ENCODE peak calls at places on chromosomes 3 and 15, in four cellular contexts. Y, Q, J and V are unnamed samples.

GRCh38 chr15:67212655-67213054 is 41.8 kb downstream of the AAGAB start:
- DNase-seq in Y (no peak), Q (no peak), J (no peak), V (no peak)

GRCh38 chr3:141458937-141459510 is 27.8 kb upstream of the RASA2 start:
- DNase-seq in Q (no peak), J (no peak), Y (no peak), V (no peak)

GRCh38 chr3:134374791-134375541 is 719 bp upstream of the AMOTL2 start:
- DNase-seq in J (peak), Q (peak), Y (no peak), V (peak)

GRCh38 chr3:56133423-56133822 is 334.8 kb downstream of the ERC2 start:
- DNase-seq in Y (no peak), J (no peak), Q (no peak), V (no peak)

GRCh38 chr3:12869025-12869695 is 27.8 kb upstream of the RPL32 start:
- DNase-seq in Y (no peak), Q (peak), J (peak), V (no peak)

GRCh38 chr3:51500632-51501131 is 867 bp upstream of the DCAF1 start:
- DNase-seq in Y (no peak), Q (peak), J (no peak), V (no peak)

GRCh38 chr15:85892232-85892631 is 97.5 kb upstream of the KLHL25 start:
- DNase-seq in Y (no peak), J (no peak), Q (no peak), V (no peak)

GRCh38 chr3:189331002-189331418 is 159.2 kb downstream of the TPRG1 start:
- DNase-seq in Q (no peak), J (no peak), Y (no peak), V (no peak)

GRCh38 chr3:165645191-165645590 is 192.0 kb downstream of the BCHE start:
- DNase-seq in Q (no peak), J (no peak), Y (no peak), V (no peak)

DNA sequence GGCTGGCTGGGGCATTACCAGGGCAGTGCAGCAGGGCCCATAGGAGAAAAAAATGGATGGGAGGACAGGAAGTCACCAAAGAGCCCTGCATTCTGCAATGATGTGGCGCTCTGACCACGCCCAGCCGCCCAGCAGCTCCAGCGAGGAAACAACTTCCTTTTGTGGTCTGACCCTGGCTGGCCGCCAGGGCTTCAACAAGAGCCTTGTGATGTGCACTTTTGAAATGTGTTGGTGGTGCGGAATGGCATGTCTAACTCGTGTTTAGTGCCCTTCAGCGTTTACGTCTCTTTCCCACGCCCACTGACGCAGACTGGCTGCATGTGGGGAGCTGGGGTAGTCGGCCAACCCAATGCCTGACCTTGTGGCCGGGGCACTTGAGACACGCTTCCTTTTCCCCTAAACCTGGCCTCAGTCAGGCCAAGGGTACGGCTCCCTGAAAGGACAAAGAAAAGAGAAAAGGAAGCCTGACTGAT is 81.9 kb upstream of the CTNNB1 start:
- DNase-seq in J (peak), Q (peak), Y (peak), V (no peak)
- H3K4me3 ChIP-seq in J (no peak), Q (no peak), Y (no peak), V (no peak)

DNA sequence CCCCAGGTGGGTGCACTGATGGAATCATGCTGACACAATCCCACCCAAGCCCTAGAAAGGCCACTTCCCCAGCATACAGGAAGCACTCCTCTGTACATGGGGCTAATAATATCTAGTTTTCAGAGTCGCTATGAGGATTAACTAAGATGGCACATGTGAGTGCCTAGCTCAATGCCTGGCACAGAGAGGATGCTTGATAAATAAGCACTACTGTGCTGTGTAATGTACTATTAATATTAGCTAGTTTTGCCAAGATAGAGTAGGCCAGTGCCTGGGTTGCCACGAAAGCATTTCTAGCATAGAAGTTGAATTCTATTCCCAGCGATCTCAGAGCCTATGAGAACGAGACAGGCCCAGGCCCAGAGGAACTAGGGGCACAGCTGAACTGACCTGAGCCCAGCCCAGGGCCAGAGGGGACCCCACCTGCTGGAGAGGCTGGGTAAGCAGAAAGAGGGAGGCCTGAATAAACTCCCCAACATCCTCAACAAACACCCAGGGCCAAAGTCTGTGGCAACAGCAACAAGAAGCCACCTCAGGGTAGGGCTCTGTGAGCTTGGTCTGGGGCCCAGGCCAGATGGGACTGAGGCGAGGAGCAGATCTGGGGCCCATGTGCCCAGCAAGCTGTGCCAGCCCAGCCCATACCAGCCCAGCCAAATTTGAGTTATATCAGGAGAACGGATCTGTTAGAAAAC is 7.6 kb upstream of the SEMA7A start:
- DNase-seq in J (peak), Y (no peak), Q (no peak), V (no peak)
- TF ChIP-seq CTCF in J (peak), Y (no peak), Q (no peak), V (no peak)

DNA sequence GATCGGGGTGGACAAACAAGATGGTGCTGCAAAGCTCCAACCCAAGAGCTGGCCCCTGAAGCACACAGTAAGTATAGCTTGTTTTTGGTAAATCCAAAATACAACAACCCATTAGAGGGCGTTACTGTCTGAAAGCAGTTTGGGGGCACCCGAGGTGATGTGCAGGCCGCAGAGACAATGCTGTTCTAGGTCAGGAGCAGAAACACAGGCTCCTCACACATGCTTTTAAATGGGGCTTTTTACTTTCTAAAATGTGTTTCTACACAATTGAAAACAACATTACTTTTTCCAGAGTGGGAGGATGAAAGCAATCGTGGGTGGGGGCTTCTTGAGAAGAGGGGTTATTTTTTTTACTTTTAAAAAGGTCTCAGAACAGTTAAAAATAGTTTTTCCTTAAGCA is 1029.3 kb upstream of the CFAP20DC start:
- DNase-seq in Y (no peak), J (peak), Q (no peak), V (no peak)
- H3K4me3 ChIP-seq in Y (no peak), J (no peak), Q (no peak), V (no peak)

GRCh38 chr3:100260081-100260684 is 609 bp upstream of the TBC1D23 start:
- DNase-seq in Q (peak), Y (peak), J (peak), V (no peak)
- TF ChIP-seq CTCF in Q (no peak), Y (no peak), J (no peak), V (no peak)

GRCh38 chr3:9322780-9323179 is 40.1 kb upstream of the THUMPD3 start:
- DNase-seq in Y (no peak), J (no peak), Q (no peak), V (no peak)

GRCh38 chr3:9314796-9315195 is 48.1 kb upstream of the THUMPD3 start:
- DNase-seq in Y (no peak), J (no peak), Q (no peak), V (peak)

GRCh38 chr3:9311265-9311664 is 51.6 kb upstream of the THUMPD3 start:
- DNase-seq in Q (no peak), J (no peak), Y (no peak), V (peak)

GRCh38 chr3:9316881-9317341 is 45.9 kb upstream of the THUMPD3 start:
- DNase-seq in Q (peak), Y (no peak), J (peak), V (no peak)
- H3K4me3 ChIP-seq in Q (peak), Y (no peak), J (peak), V (no peak)

GRCh38 chr15:63165166-63165859 is 8.0 kb upstream of the RPS27L start:
- DNase-seq in J (no peak), Q (no peak), Y (no peak), V (no peak)

GRCh38 chr15:63169796-63170195 is 12.5 kb upstream of the RPS27L start:
- DNase-seq in Q (no peak), J (no peak), Y (no peak), V (no peak)

GRCh38 chr15:63160638-63161037 is 3.4 kb upstream of the RPS27L start:
- DNase-seq in Q (no peak), Y (no peak), J (no peak), V (no peak)

GRCh38 chr15:63166219-63166618 is 8.9 kb upstream of the RPS27L start:
- DNase-seq in Y (peak), J (peak), Q (no peak), V (no peak)
- TF ChIP-seq CTCF in Y (no peak), J (peak), Q (no peak), V (peak)

GRCh38 chr3:159823763-159824162 is 164.9 kb upstream of the IL12A start:
- DNase-seq in J (no peak), Y (no peak), Q (no peak), V (no peak)
- H3K4me3 ChIP-seq in J (no peak), Y (no peak), Q (no peak), V (no peak)

GRCh38 chr3:38137615-38138346 is 680 bp upstream of the MYD88 start:
- DNase-seq in Q (peak), Y (no peak), J (peak), V (no peak)
- TF ChIP-seq CTCF in Q (no peak), Y (no peak), J (peak), V (no peak)

DNA sequence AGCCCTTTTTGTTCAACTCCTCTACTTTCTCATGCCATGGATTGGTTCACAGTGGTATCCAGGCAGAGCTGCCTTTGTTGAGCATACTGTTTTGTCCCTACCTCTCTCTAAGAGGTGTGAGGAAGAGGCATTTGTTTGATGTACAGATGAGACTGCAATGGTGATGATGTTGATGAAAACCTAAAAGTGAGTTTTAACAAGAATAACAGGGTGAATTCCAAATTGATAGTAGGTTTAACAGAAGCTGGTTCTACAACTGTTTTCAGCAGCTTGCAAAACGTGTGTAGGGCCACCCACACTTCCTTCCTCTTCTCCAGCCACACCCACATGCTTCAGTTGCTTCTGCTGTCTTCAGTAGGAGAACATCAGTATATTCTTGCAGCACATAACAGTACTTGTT is 10.2 kb downstream of the SNRK start:
- DNase-seq in Y (peak), J (no peak), Q (peak), V (no peak)
- H3K4me3 ChIP-seq in Y (no peak), J (no peak), Q (no peak), V (no peak)